ENCODE peak calls at places on chromosomes 16 and 17, in six cellular contexts. Y is stomach, X is gastrocnemius medialis, W is fibroblast of mammary gland, J is brain microvascular endothelial cell, I is ascending aorta. A is an unnamed sample.

GRCh38 chr16:1610841-1611653 is 825 bp downstream of the IFT140 start:
- DNase-seq in Y (no peak), X (no peak), W (peak; percentile 63), J (peak; percentile 47), I (no peak), A (peak; percentile 12)

GRCh38 chr17:42653179-42654124 is 5.6 kb upstream of the TUBG2 start:
- DNase-seq in Y (no peak), X (peak; percentile 61), W (peak; percentile 84), J (peak; percentile 50), I (no peak), A (peak; percentile 31)

GRCh38 chr16:12215302-12216105 is 239.0 kb downstream of the SNX29 start:
- DNase-seq in Y (no peak), X (no peak), W (no peak), J (no peak), I (no peak), A (no peak)

GRCh38 chr17:45756266-45756989 is 27.7 kb upstream of the CRHR1 start:
- DNase-seq in Y (no peak), X (no peak), W (no peak), J (no peak), I (no peak), A (no peak)

GRCh38 chr16:1510941-1511351 is 17.8 kb downstream of the TELO2 start:
- DNase-seq in Y (no peak), X (no peak), W (no peak), J (no peak), I (no peak), A (no peak)

GRCh38 chr17:73506470-73507435 is 137.5 kb downstream of the SDK2 start:
- DNase-seq in Y (no peak), X (no peak), W (no peak), J (no peak), I (no peak), A (no peak)

GRCh38 chr17:55722016-55722706 is 503 bp downstream of the TMEM100 start:
- DNase-seq in Y (no peak), X (no peak), W (peak; percentile 35), J (peak; percentile 33), I (no peak), A (no peak)

GRCh38 chr16:72013389-72013788 is 4.8 kb downstream of the DHODH start:
- DNase-seq in Y (no peak), X (peak; percentile 66), W (peak; percentile 51), J (no peak), I (no peak), A (no peak)

GRCh38 chr17:82020874-82021727 is 1.6 kb downstream of the CENPX start:
- DNase-seq in Y (peak; percentile 81), X (peak; percentile 78), W (peak; percentile 76), J (peak; percentile 59), I (no peak), A (peak; percentile 80)

GRCh38 chr16:1208239-1208830 is 16.7 kb downstream of the TPSG1 start:
- DNase-seq in Y (no peak), X (no peak), W (no peak), J (no peak), I (no peak), A (no peak)

GRCh38 chr17:68011199-68011665 is 15.0 kb upstream of the C17orf58 start:
- DNase-seq in Y (peak; percentile 63), X (peak; percentile 28), W (peak; percentile 40), J (no peak), I (no peak), A (peak; percentile 75)

GRCh38 chr16:86810062-86810461 is 231.7 kb downstream of the FOXL1 start:
- DNase-seq in Y (no peak), X (no peak), W (no peak), J (no peak), I (no peak), A (no peak)

GRCh38 chr17:68100000-68100641 is 64.6 kb downstream of the KPNA2 start:
- DNase-seq in Y (no peak), X (no peak), W (no peak), J (no peak), I (no peak), A (no peak)

GRCh38 chr17:77749316-77749715 is 209.2 kb upstream of the TNRC6C start:
- DNase-seq in Y (no peak), X (no peak), W (no peak), J (no peak), I (no peak), A (no peak)

GRCh38 chr17:72134560-72135399 is 14.0 kb downstream of the SOX9 start:
- DNase-seq in Y (no peak), X (no peak), W (peak; percentile 57), J (no peak), I (no peak), A (no peak)

GRCh38 chr17:33435716-33436301 is 142.7 kb upstream of the ASIC2 start:
- DNase-seq in Y (no peak), X (no peak), W (peak; percentile 36), J (no peak), I (no peak), A (no peak)

GRCh38 chr17:83194189-83194565 is 114.8 kb downstream of the METRNL start:
- DNase-seq in Y (no peak), X (no peak), W (no peak), J (no peak), I (peak; percentile 5), A (peak; percentile 7)

GRCh38 chr16:71367243-71367976 is 8.9 kb downstream of the CALB2 start:
- DNase-seq in Y (peak; percentile 28), X (no peak), W (peak; percentile 40), J (peak; percentile 24), I (no peak), A (peak; percentile 38)

GRCh38 chr17:226108-226772 is 44.8 kb upstream of the DOC2B start:
- DNase-seq in Y (no peak), X (no peak), W (no peak), J (no peak), I (no peak), A (no peak)

GRCh38 chr17:58141505-58141904 is 6.7 kb upstream of the OR4D1 start:
- DNase-seq in Y (no peak), X (no peak), W (no peak), J (no peak), I (no peak), A (no peak)

GRCh38 chr17:58136669-58137279 is 11.4 kb upstream of the OR4D1 start:
- DNase-seq in Y (no peak), X (no peak), W (no peak), J (no peak), I (no peak), A (no peak)
- TF ChIP-seq CTCF in Y (no peak), X (no peak), W (peak; percentile 41), J (peak; percentile 64), I (no peak), A (no peak)

GRCh38 chr16:89371386-89371785 is 119.0 kb downstream of the ANKRD11 start:
- DNase-seq in Y (no peak), X (no peak), W (no peak), J (no peak), I (no peak), A (no peak)

GRCh38 chr16:89374393-89374948 is 115.9 kb downstream of the ANKRD11 start:
- DNase-seq in Y (no peak), X (peak; percentile 50), W (peak; percentile 55), J (peak; percentile 74), I (no peak), A (no peak)

GRCh38 chr16:89371968-89372634 is 118.3 kb downstream of the ANKRD11 start:
- DNase-seq in Y (no peak), X (no peak), W (peak; percentile 64), J (peak; percentile 71), I (no peak), A (no peak)

GRCh38 chr16:89375021-89375420 is 115.3 kb downstream of the ANKRD11 start:
- DNase-seq in Y (no peak), X (no peak), W (no peak), J (no peak), I (no peak), A (no peak)

DNA sequence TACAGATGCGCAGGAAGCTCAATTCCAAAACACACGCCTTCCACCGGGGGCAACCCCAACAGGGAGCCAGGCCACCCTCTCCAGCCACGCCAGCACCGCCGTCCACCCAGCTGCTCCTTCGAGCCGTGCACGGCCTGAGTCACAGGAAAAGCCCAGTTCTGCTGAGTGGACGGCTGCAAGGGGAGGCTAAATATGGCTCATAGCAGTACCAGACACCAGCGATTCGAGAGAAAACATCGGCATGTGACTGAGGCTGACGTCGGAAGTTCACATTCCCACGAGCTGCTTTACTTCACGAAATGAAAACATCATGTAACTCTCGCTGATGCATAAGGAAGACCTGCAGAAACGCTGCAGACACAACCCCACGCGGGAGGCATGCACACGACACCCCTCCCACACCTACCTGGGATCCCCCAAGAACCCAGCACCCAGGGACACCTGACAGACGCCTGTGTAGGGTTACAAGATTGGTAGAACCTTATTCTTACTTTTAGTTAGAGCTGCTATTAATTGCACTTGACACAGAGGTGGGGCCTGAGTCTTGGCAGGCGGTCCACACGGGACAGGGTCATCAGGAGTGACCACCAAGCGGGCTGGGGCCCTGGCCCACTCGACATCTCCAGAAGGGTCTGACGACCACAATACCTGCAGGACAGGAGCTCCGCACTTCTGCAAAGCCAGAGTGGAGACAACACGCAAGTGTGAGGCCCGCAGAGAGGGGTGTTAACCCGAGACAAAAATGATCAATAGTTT is 116.8 kb downstream of the ANKRD11 start:
- DNase-seq in Y (no peak), X (peak; percentile 53), W (peak; percentile 93), J (peak; percentile 99), I (no peak), A (no peak)
- TF ChIP-seq CTCF in Y (no peak), X (no peak), W (no peak), J (peak; percentile 16), I (no peak), A (no peak)

GRCh38 chr17:4897198-4897657 is 2.1 kb upstream of the C17orf107 start:
- DNase-seq in Y (no peak), X (no peak), W (no peak), J (no peak), I (no peak), A (no peak)

GRCh38 chr17:4896332-4897197 is 2.8 kb upstream of the C17orf107 start:
- DNase-seq in Y (no peak), X (no peak), W (no peak), J (no peak), I (no peak), A (no peak)

GRCh38 chr17:4893721-4894560 is 5.4 kb upstream of the C17orf107 start:
- DNase-seq in Y (no peak), X (no peak), W (no peak), J (no peak), I (no peak), A (no peak)

GRCh38 chr17:4895121-4895520 is 4.2 kb upstream of the C17orf107 start:
- DNase-seq in Y (no peak), X (no peak), W (no peak), J (no peak), I (no peak), A (no peak)

DNA sequence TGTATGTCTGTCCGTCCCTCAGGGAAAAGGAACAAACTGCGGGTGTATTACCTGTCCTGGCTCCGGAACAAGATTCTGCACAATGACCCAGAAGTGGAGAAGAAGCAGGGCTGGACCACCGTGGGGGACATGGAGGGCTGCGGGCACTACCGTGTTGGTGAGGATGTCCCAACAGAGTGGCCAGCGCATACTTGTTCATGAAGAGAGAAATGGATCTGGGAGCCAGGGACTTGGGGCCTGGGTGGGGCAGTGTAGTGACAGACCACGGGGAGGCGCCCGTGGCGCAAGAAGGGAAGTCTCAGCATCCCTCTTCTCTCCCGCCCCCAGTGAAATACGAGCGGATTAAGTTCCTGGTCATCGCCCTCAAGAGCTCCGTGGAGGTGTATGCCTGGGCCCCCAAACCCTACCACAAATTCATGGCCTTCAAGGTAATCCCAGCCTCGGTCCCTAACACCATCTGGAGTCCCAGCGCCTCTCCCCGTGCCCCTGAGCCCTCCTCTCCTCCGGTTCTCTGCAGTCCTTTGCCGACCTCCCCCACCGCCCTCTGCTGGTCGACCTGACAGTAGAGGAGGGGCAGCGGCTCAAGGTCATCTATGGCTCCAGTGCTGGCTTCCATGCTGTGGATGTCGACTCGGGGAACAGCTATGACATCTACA is 3.5 kb upstream of the C17orf107 start:
- DNase-seq in Y (no peak), X (no peak), W (no peak), J (no peak), I (no peak), A (no peak)
- TF ChIP-seq CTCF in Y (no peak), X (no peak), W (no peak), J (peak; percentile 34), I (no peak), A (no peak)

GRCh38 chr17:61650749-61651148 is 59.7 kb upstream of the NACA2 start:
- DNase-seq in Y (no peak), X (no peak), W (no peak), J (no peak), I (no peak), A (no peak)
- TF ChIP-seq CTCF in Y (no peak), X (no peak), W (no peak), J (no peak), I (no peak), A (no peak)

A was measured in transverse colon.